ENCODE peak calls at places on chromosomes 16 and 17, in eight cellular contexts. I, J, K, Y, Q, O, C and F are unnamed samples.

GRCh38 chr17:29615048-29615385 is 7.7 kb downstream of the CORO6 start:
- DNase-seq in J (no peak), K (no peak), Y (no peak), O (no peak), Q (no peak), C (peak), I (peak), F (no peak)

GRCh38 chr17:82458885-82459424 is 414 bp downstream of the NARF start:
- DNase-seq in I (no peak), J (peak), Y (no peak), C (peak), K (peak), O (no peak), Q (no peak), F (no peak)

GRCh38 chr17:80008383-80008840 is 27.3 kb downstream of the TBC1D16 start:
- DNase-seq in C (peak), K (peak), O (no peak), I (peak), Q (peak), Y (peak), J (peak), F (peak)

GRCh38 chr16:783404-784161 is 4.6 kb downstream of the RPUSD1 start:
- DNase-seq in I (no peak), Y (no peak), Q (no peak), O (no peak), J (peak), K (no peak), C (no peak), F (no peak)

GRCh38 chr16:15741207-15741871 is 91.3 kb downstream of the NDE1 start:
- DNase-seq in I (no peak), O (no peak), C (no peak), K (no peak), Y (no peak), J (no peak), Q (no peak), F (no peak)

GRCh38 chr16:11229906-11230305 is 26.1 kb downstream of the SOCS1 start:
- DNase-seq in K (no peak), C (no peak), Q (no peak), Y (no peak), O (no peak), I (no peak), J (no peak), F (no peak)

GRCh38 chr17:17537311-17538099 is 41.3 kb upstream of the RASD1 start:
- DNase-seq in K (no peak), J (no peak), O (no peak), C (no peak), Q (no peak), I (no peak), Y (no peak), F (no peak)

GRCh38 chr17:27206447-27206846 is 87.5 kb upstream of the WSB1 start:
- DNase-seq in C (peak), J (no peak), Q (no peak), K (no peak), I (no peak), Y (no peak), O (no peak), F (no peak)

GRCh38 chr17:44807817-44808155 is 22.3 kb downstream of the GJC1 start:
- DNase-seq in C (peak), I (no peak), J (peak), Q (no peak), Y (no peak), K (no peak), O (no peak), F (no peak)

GRCh38 chr17:9465216-9465921 is 110.3 kb downstream of the STX8 start:
- DNase-seq in K (no peak), Y (no peak), C (peak), I (no peak), Q (no peak), J (no peak), O (no peak), F (no peak)

GRCh38 chr16:1613240-1613639 is 1.1 kb downstream of the CRAMP1 start:
- DNase-seq in J (peak), C (peak), Y (no peak), I (no peak), Q (no peak), K (peak), O (no peak), F (no peak)

GRCh38 chr17:45784293-45784582 is at the start of gene CRHR1:
- DNase-seq in J (no peak), Y (no peak), K (no peak), I (no peak), Q (no peak), C (no peak), O (no peak), F (no peak)

GRCh38 chr16:84040823-84041391 is 1.7 kb downstream of the SLC38A8 start:
- DNase-seq in K (no peak), J (no peak), Q (no peak), Y (no peak), O (no peak), C (no peak), I (no peak), F (no peak)

GRCh38 chr17:43368740-43369506 is 29.9 kb upstream of the ARL4D start:
- DNase-seq in I (peak), J (peak), Y (peak), O (no peak), C (peak), Q (peak), K (peak), F (peak)

GRCh38 chr17:39152134-39152884 is 872 bp upstream of the PLXDC1 start:
- DNase-seq in O (no peak), Y (no peak), I (no peak), J (no peak), C (no peak), K (no peak), Q (peak), F (no peak)

GRCh38 chr16:49348408-49349176 is 25.0 kb upstream of the C16orf78 start:
- DNase-seq in Q (no peak), J (no peak), K (peak), I (no peak), Y (no peak), C (no peak), O (no peak), F (peak)

GRCh38 chr17:34341916-34342315 is 14.4 kb upstream of the CCL13 start:
- DNase-seq in I (no peak), C (no peak), Y (no peak), O (no peak), J (no peak), K (no peak), Q (no peak), F (no peak)

GRCh38 chr17:7314719-7315569 is at the start of gene GPS2:
- DNase-seq in I (peak), Q (peak), O (peak), J (peak), C (peak), K (peak), Y (peak), F (peak)

GRCh38 chr16:53154513-53154912 is 99.7 kb downstream of the CHD9 start:
- DNase-seq in Y (no peak), I (no peak), K (no peak), C (peak), Q (no peak), O (no peak), J (no peak), F (no peak)

GRCh38 chr16:72936408-72936807 is 111.5 kb downstream of the ZFHX3 start:
- DNase-seq in O (no peak), K (no peak), I (no peak), Q (no peak), Y (no peak), J (no peak), C (no peak), F (peak)

GRCh38 chr16:14669776-14670175 is 24.3 kb downstream of the PLA2G10 start:
- DNase-seq in I (no peak), C (no peak), J (no peak), Q (no peak), Y (no peak), K (no peak), O (no peak), F (no peak)

GRCh38 chr16:80041399-80041798 is 440.9 kb upstream of the MAF start:
- DNase-seq in C (no peak), Y (no peak), Q (no peak), K (no peak), J (no peak), I (no peak), O (no peak), F (no peak)

GRCh38 chr17:43479948-43480347 is 3.8 kb upstream of the DHX8 start:
- DNase-seq in Q (no peak), K (no peak), I (no peak), C (no peak), J (no peak), Y (no peak), O (no peak), F (peak)

GRCh38 chr16:20807822-20808207 is 1.5 kb downstream of the REXO5 start:
- DNase-seq in Q (no peak), C (no peak), Y (no peak), K (no peak), J (no peak), O (no peak), I (no peak), F (no peak)

GRCh38 chr17:38701504-38702165 is 3.4 kb upstream of the MLLT6 start:
- DNase-seq in K (peak), J (peak), Y (peak), Q (peak), O (peak), I (peak), C (peak), F (no peak)

GRCh38 chr17:79045001-79045729 is 21.2 kb downstream of the C1QTNF1 start:
- DNase-seq in O (no peak), C (no peak), J (no peak), I (no peak), Y (no peak), K (peak), Q (no peak), F (no peak)

GRCh38 chr17:1695365-1695764 is 10.7 kb upstream of the PRPF8 start:
- DNase-seq in Q (no peak), Y (no peak), K (no peak), J (no peak), C (no peak), O (no peak), I (no peak), F (no peak)

GRCh38 chr17:65711671-65712276 is 150.3 kb upstream of the AXIN2 start:
- DNase-seq in K (no peak), J (no peak), O (no peak), Y (no peak), Q (no peak), C (no peak), I (no peak), F (no peak)

GRCh38 chr17:6170349-6170748 is 100.2 kb downstream of the WSCD1 start:
- DNase-seq in Q (no peak), Y (no peak), I (no peak), J (no peak), C (no peak), K (no peak), O (no peak), F (no peak)

GRCh38 chr17:16442141-16442540 is 26.8 kb downstream of the TRPV2 start:
- DNase-seq in J (no peak), I (no peak), K (no peak), Q (no peak), O (no peak), Y (no peak), C (peak), F (no peak)

GRCh38 chr16:27404163-27404823 is 2.3 kb downstream of the IL21R start:
- DNase-seq in K (no peak), O (no peak), I (peak), Q (no peak), Y (no peak), C (no peak), J (no peak), F (no peak)